ENCODE peak calls at places on chromosomes 2 and 18, in six cellular contexts. One of them, this sample, is unnamed.

GRCh38 chr2:180753809-180754761 is 226.3 kb upstream of the UBE2E3 start:
- DNase-seq in H1: no peak
- DNase-seq in Peyer's patch: no peak
- DNase-seq in IMR-90: peak
- DNase-seq in stomach: no peak
- DNase-seq in transverse colon: no peak
- DNase-seq in this sample: no peak

GRCh38 chr2:64989126-64989981 is at the start of gene SLC1A4:
- DNase-seq in transverse colon: peak
- DNase-seq in Peyer's patch: peak
- DNase-seq in stomach: peak
- DNase-seq in IMR-90: peak
- DNase-seq in H1: no peak
- DNase-seq in this sample: peak

GRCh38 chr2:129502781-129503180 is 476.7 kb upstream of the RAB6C start:
- DNase-seq in transverse colon: no peak
- DNase-seq in stomach: no peak
- DNase-seq in H1: no peak
- DNase-seq in IMR-90: no peak
- DNase-seq in Peyer's patch: no peak
- DNase-seq in this sample: no peak

GRCh38 chr2:121898483-121898882 is 143.0 kb downstream of the TSN start:
- DNase-seq in transverse colon: no peak
- DNase-seq in Peyer's patch: no peak
- DNase-seq in H1: no peak
- DNase-seq in stomach: no peak
- DNase-seq in IMR-90: peak
- DNase-seq in this sample: no peak

GRCh38 chr2:138247302-138247701 is 254.3 kb upstream of the SPOPL start:
- DNase-seq in stomach: no peak
- DNase-seq in Peyer's patch: no peak
- DNase-seq in H1: no peak
- DNase-seq in transverse colon: no peak
- DNase-seq in IMR-90: no peak
- DNase-seq in this sample: no peak

GRCh38 chr2:63320669-63321068 is 267.6 kb downstream of the WDPCP start:
- DNase-seq in Peyer's patch: no peak
- DNase-seq in transverse colon: no peak
- DNase-seq in H1: no peak
- DNase-seq in stomach: no peak
- DNase-seq in IMR-90: no peak
- DNase-seq in this sample: no peak

GRCh38 chr2:55111570-55112228 is 61.4 kb upstream of the RTN4 start:
- DNase-seq in stomach: peak
- DNase-seq in Peyer's patch: peak
- DNase-seq in transverse colon: peak
- DNase-seq in IMR-90: peak
- DNase-seq in H1: peak
- DNase-seq in this sample: peak

GRCh38 chr2:130183500-130184373 is 1.7 kb downstream of the MZT2B start:
- DNase-seq in transverse colon: no peak
- DNase-seq in IMR-90: peak
- DNase-seq in Peyer's patch: no peak
- DNase-seq in stomach: no peak
- DNase-seq in H1: no peak
- DNase-seq in this sample: no peak

GRCh38 chr2:165238295-165238694 is 919 bp upstream of the SCN2A start:
- DNase-seq in stomach: no peak
- DNase-seq in transverse colon: no peak
- DNase-seq in IMR-90: peak
- DNase-seq in Peyer's patch: no peak
- DNase-seq in H1: no peak
- DNase-seq in this sample: no peak

GRCh38 chr2:120864981-120865380 is 129.3 kb downstream of the GLI2 start:
- DNase-seq in IMR-90: peak
- DNase-seq in transverse colon: no peak
- DNase-seq in H1: no peak
- DNase-seq in stomach: no peak
- DNase-seq in Peyer's patch: no peak
- DNase-seq in this sample: no peak

GRCh38 chr18:46169464-46169941 is 65.3 kb downstream of the HAUS1 start:
- DNase-seq in H1: no peak
- DNase-seq in stomach: no peak
- DNase-seq in IMR-90: peak
- DNase-seq in transverse colon: no peak
- DNase-seq in Peyer's patch: no peak
- DNase-seq in this sample: no peak

GRCh38 chr2:21005700-21006422 is 38.0 kb downstream of the APOB start:
- DNase-seq in transverse colon: no peak
- DNase-seq in Peyer's patch: no peak
- DNase-seq in stomach: no peak
- DNase-seq in H1: no peak
- DNase-seq in IMR-90: no peak
- DNase-seq in this sample: no peak

GRCh38 chr2:21003572-21004180 is 40.2 kb downstream of the APOB start:
- DNase-seq in H1: no peak
- DNase-seq in Peyer's patch: no peak
- DNase-seq in IMR-90: no peak
- DNase-seq in transverse colon: no peak
- DNase-seq in stomach: no peak
- DNase-seq in this sample: no peak

GRCh38 chr2:21004181-21004572 is 39.7 kb downstream of the APOB start:
- DNase-seq in stomach: no peak
- DNase-seq in Peyer's patch: no peak
- DNase-seq in transverse colon: no peak
- DNase-seq in H1: no peak
- DNase-seq in IMR-90: no peak
- DNase-seq in this sample: no peak

GRCh38 chr2:21006423-21007128 is 37.3 kb downstream of the APOB start:
- DNase-seq in stomach: no peak
- DNase-seq in Peyer's patch: no peak
- DNase-seq in transverse colon: no peak
- DNase-seq in H1: no peak
- DNase-seq in IMR-90: no peak
- DNase-seq in this sample: no peak

GRCh38 chr2:21005111-21005699 is 38.7 kb downstream of the APOB start:
- DNase-seq in H1: no peak
- DNase-seq in transverse colon: no peak
- DNase-seq in Peyer's patch: no peak
- DNase-seq in stomach: no peak
- DNase-seq in IMR-90: no peak
- DNase-seq in this sample: no peak
- TF ChIP-seq POLR2A in H1: no peak
- TF ChIP-seq POLR2A in transverse colon: no peak
- TF ChIP-seq POLR2A in Peyer's patch: no peak
- TF ChIP-seq POLR2A in stomach: no peak
- TF ChIP-seq POLR2A in IMR-90: no peak
- TF ChIP-seq POLR2A in this sample: no peak

GRCh38 chr2:95203911-95204310 is 3.4 kb upstream of the ZNF892 start:
- DNase-seq in Peyer's patch: no peak
- DNase-seq in transverse colon: no peak
- DNase-seq in stomach: no peak
- DNase-seq in IMR-90: no peak
- DNase-seq in H1: no peak
- DNase-seq in this sample: no peak

GRCh38 chr2:95206086-95206485 is 1.2 kb upstream of the ZNF892 start:
- DNase-seq in IMR-90: no peak
- DNase-seq in transverse colon: no peak
- DNase-seq in Peyer's patch: no peak
- DNase-seq in H1: no peak
- DNase-seq in stomach: no peak
- DNase-seq in this sample: no peak

GRCh38 chr2:95204396-95204795 is 2.9 kb upstream of the ZNF892 start:
- DNase-seq in IMR-90: no peak
- DNase-seq in transverse colon: no peak
- DNase-seq in H1: no peak
- DNase-seq in Peyer's patch: no peak
- DNase-seq in stomach: no peak
- DNase-seq in this sample: no peak

GRCh38 chr2:95208101-95208500 is 780 bp downstream of the ZNF892 start:
- DNase-seq in IMR-90: peak
- DNase-seq in Peyer's patch: no peak
- DNase-seq in H1: no peak
- DNase-seq in stomach: no peak
- DNase-seq in transverse colon: no peak
- DNase-seq in this sample: no peak

DNA sequence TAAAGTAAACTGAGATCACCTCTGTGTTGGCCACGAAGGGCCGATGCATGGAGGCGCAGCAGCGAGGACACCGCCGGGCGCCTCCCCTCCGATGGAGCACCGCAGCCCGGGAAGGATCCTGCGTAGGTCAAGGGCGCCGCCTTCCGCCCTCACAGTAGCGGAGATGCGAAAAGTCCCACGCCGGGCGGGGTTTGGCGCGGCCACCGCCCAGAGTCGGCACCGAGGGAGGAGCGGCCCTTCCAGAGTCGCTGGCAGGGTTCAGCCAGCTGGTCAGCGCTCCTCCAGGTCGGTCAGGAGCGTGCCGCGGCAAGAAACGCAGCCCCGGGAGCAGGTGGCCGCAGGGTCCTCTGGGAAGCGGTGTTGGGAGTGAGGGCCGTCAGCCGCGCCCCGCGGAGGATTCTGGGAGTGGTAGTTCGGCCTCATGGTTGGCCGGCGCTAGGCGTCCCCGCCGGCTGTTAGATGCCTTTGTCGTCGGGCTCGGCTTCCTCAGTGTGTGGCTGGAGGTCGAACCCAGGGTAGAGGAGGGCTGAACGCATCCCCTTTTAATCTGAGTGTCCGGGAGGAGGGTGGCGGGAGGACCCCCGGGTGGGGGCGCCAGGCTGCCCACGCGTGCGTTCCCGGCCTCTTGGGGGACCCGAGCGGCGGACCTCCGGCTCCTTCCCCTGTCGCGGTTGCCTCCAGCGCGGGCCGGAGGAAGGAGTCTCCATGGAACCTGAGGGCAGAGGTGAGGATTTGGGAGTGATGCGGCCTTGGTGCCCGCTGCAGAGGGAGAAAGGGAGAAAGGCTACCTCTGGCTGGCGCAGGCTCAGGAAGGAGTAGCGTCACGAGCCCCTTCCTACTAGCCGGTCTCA is at the start of gene ZNF892:
- DNase-seq in Peyer's patch: peak
- DNase-seq in stomach: peak
- DNase-seq in H1: peak
- DNase-seq in transverse colon: peak
- DNase-seq in IMR-90: peak
- DNase-seq in this sample: peak
- TF ChIP-seq POLR2A in Peyer's patch: no peak
- TF ChIP-seq POLR2A in stomach: no peak
- TF ChIP-seq POLR2A in H1: peak
- TF ChIP-seq POLR2A in transverse colon: peak
- TF ChIP-seq POLR2A in IMR-90: peak
- TF ChIP-seq POLR2A in this sample: no peak

DNA sequence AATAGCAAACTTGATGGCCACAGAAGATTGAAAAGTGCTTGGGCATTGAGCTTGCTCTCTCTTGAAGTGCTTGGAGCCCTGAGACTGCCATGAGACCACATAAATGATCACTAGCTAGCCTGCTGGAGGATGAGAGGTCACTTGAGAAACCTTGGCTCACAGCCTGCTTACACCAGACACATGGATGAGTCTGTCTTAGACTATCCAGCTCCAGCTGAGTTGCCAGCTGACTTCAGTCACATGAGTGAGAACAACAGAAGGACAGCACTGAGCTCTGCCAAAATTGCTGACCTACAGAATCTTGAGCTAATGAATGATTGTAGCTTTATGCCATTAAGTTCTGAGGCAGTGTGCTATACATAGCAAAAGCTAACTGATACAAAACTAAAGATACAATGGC is 18.1 kb downstream of the NABP1 start:
- DNase-seq in Peyer's patch: peak
- DNase-seq in stomach: no peak
- DNase-seq in IMR-90: peak
- DNase-seq in transverse colon: peak
- DNase-seq in H1: no peak
- DNase-seq in this sample: peak
- TF ChIP-seq POLR2A in Peyer's patch: no peak
- TF ChIP-seq POLR2A in stomach: no peak
- TF ChIP-seq POLR2A in IMR-90: no peak
- TF ChIP-seq POLR2A in transverse colon: no peak
- TF ChIP-seq POLR2A in H1: no peak
- TF ChIP-seq POLR2A in this sample: no peak

GRCh38 chr2:226079186-226079585 is 679.7 kb downstream of the NYAP2 start:
- DNase-seq in transverse colon: no peak
- DNase-seq in IMR-90: no peak
- DNase-seq in Peyer's patch: no peak
- DNase-seq in stomach: no peak
- DNase-seq in H1: no peak
- DNase-seq in this sample: no peak
- TF ChIP-seq POLR2A in transverse colon: no peak
- TF ChIP-seq POLR2A in IMR-90: no peak
- TF ChIP-seq POLR2A in Peyer's patch: no peak
- TF ChIP-seq POLR2A in stomach: no peak
- TF ChIP-seq POLR2A in H1: no peak
- TF ChIP-seq POLR2A in this sample: no peak

DNA sequence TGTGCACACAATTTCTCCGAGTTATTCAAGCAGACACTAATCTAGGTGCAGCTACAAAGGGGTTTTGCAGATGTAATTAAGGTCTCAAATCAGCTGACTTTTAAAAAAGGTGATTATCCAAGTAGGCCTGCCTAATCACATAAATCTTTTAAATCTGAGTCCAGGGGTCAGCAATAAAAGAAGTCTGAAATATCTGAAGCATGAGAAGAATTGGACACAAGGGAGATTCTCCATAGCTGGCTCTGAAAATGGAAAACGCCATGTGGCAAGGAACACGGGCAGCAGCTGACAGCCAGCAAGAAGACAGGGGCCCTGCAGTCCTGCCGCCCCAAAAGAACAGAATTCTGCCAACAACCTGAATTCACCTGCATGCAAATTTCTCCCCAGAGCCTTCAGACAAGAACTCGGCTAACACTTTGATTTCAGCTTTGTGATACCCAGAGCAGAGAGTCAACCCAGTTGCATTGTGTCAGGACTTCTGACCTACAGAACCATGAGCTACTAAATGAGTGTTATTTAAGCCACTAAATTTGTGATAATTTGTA is 3.4 kb downstream of the INO80C start:
- DNase-seq in Peyer's patch: no peak
- DNase-seq in H1: no peak
- DNase-seq in stomach: no peak
- DNase-seq in IMR-90: no peak
- DNase-seq in transverse colon: no peak
- DNase-seq in this sample: no peak
- TF ChIP-seq POLR2A in Peyer's patch: no peak
- TF ChIP-seq POLR2A in H1: no peak
- TF ChIP-seq POLR2A in stomach: no peak
- TF ChIP-seq POLR2A in IMR-90: no peak
- TF ChIP-seq POLR2A in transverse colon: no peak
- TF ChIP-seq POLR2A in this sample: no peak

GRCh38 chr2:143803936-143804335 is 674.7 kb downstream of the ARHGAP15 start:
- DNase-seq in stomach: no peak
- DNase-seq in H1: no peak
- DNase-seq in Peyer's patch: no peak
- DNase-seq in transverse colon: no peak
- DNase-seq in IMR-90: peak
- DNase-seq in this sample: no peak
- TF ChIP-seq POLR2A in stomach: no peak
- TF ChIP-seq POLR2A in H1: no peak
- TF ChIP-seq POLR2A in Peyer's patch: no peak
- TF ChIP-seq POLR2A in transverse colon: no peak
- TF ChIP-seq POLR2A in IMR-90: no peak
- TF ChIP-seq POLR2A in this sample: no peak

GRCh38 chr2:219388127-219388844 is 574 bp upstream of the DNPEP start:
- DNase-seq in transverse colon: peak
- DNase-seq in IMR-90: peak
- DNase-seq in Peyer's patch: peak
- DNase-seq in H1: peak
- DNase-seq in stomach: peak
- DNase-seq in this sample: peak
- TF ChIP-seq POLR2A in transverse colon: no peak
- TF ChIP-seq POLR2A in IMR-90: no peak
- TF ChIP-seq POLR2A in Peyer's patch: peak
- TF ChIP-seq POLR2A in H1: no peak
- TF ChIP-seq POLR2A in stomach: no peak
- TF ChIP-seq POLR2A in this sample: no peak

This sample was measured in lower leg skin.